ENCODE peak calls at places on chromosomes 4 and X, in seven cellular contexts. J is activated CD8-positive, alpha-beta memory T cell treated with anti-CD3 and anti-CD28 coated beads for 48 hours; D is SK-MEL-5; F is islet precursor cell; G is stimulated activated CD8-positive, alpha-beta memory T cell treated with anti-CD3 and anti-CD28 coated beads, Interleukin-4, amount 100 ng/mL, for 24 hours; V is hepatocyte; Y is Daoy. P is an unnamed sample.

GRCh38 chr4:15375707-15376106 is 52.1 kb upstream of the C1QTNF7 start:
- DNase-seq in J (no peak), D (no peak), F (no peak), G (no peak), V (no peak), Y (no peak), P (no peak)

GRCh38 chrX:150365953-150366911 is 3.1 kb downstream of the MAMLD1 start:
- DNase-seq in J (no peak), D (no peak), F (peak; percentile 59), G (no peak), V (peak; percentile 70), Y (peak; percentile 52), P (peak; percentile 74)

GRCh38 chr4:188228279-188228678 is 89.0 kb downstream of the TRIML1 start:
- DNase-seq in J (no peak), D (no peak), F (no peak), G (no peak), V (no peak), Y (no peak), P (no peak)

GRCh38 chr4:56218230-56218895 is 168.9 kb downstream of the AASDH start:
- DNase-seq in J (no peak), D (no peak), F (no peak), G (no peak), V (no peak), Y (no peak), P (no peak)

GRCh38 chrX:12138366-12139313 is at the start of gene FRMPD4:
- DNase-seq in J (no peak), D (no peak), F (peak; percentile 87), G (no peak), V (peak; percentile 25), Y (no peak), P (peak; percentile 33)

GRCh38 chr4:138259296-138259695 is 17.1 kb upstream of the SLC7A11 start:
- DNase-seq in J (no peak), D (no peak), F (no peak), G (no peak), V (no peak), Y (no peak), P (no peak)

GRCh38 chr4:162341533-162341932 is 177.7 kb upstream of the FSTL5 start:
- DNase-seq in J (no peak), D (no peak), F (no peak), G (no peak), V (no peak), Y (no peak), P (no peak)

GRCh38 chr4:128951316-128951715 is 141.8 kb downstream of the JADE1 start:
- DNase-seq in J (no peak), D (no peak), F (no peak), G (no peak), V (no peak), Y (no peak), P (no peak)

GRCh38 chr4:89243741-89244252 is 63.8 kb downstream of the GPRIN3 start:
- DNase-seq in J (no peak), D (no peak), F (no peak), G (no peak), V (no peak), Y (no peak), P (no peak)

GRCh38 chr4:164937576-164938270 is 39.7 kb downstream of the TRIM61 start:
- DNase-seq in J (no peak), D (peak; percentile 35), F (no peak), G (no peak), V (peak; percentile 61), Y (peak; percentile 7), P (peak; percentile 58)

GRCh38 chr4:128516568-128516967 is 229.0 kb upstream of the PGRMC2 start:
- DNase-seq in J (no peak), D (no peak), F (no peak), G (no peak), V (peak; percentile 57), Y (no peak), P (peak; percentile 77)

GRCh38 chr4:20219526-20219925 is 32.2 kb upstream of the SLIT2 start:
- DNase-seq in J (no peak), D (no peak), F (no peak), G (no peak), V (no peak), Y (no peak), P (no peak)